ENCODE peak calls at places on chromosomes 16 and 17, in five cellular contexts. V, I, H, U and D are unnamed samples.

GRCh38 chr17:44820631-44821196 is 9.4 kb downstream of the GJC1 start:
- DNase-seq in V (no peak), I (peak), H (peak), U (peak), D (no peak)

GRCh38 chr16:60582528-60582927 is 1453.7 kb downstream of the CDH8 start:
- DNase-seq in V (no peak), I (no peak), H (no peak), U (peak), D (no peak)

GRCh38 chr17:78040561-78041400 is 82.3 kb downstream of the TNRC6C start:
- DNase-seq in V (peak), I (no peak), H (peak), U (no peak), D (no peak)

GRCh38 chr16:49529646-49530045 is 156.0 kb downstream of the C16orf78 start:
- DNase-seq in V (no peak), I (no peak), H (no peak), U (no peak), D (no peak)

GRCh38 chr17:3542410-3543088 is 15.1 kb downstream of the TRPV3 start:
- DNase-seq in V (peak), I (no peak), H (no peak), U (no peak), D (no peak)

GRCh38 chr17:77445030-77445907 is 304.5 kb downstream of the SEC14L1 start:
- DNase-seq in V (no peak), I (no peak), H (peak), U (no peak), D (no peak)

GRCh38 chr17:20116683-20117309 is 107.6 kb downstream of the SPECC1 start:
- DNase-seq in V (peak), I (peak), H (peak), U (peak), D (peak)

GRCh38 chr17:14918540-14918939 is 346.6 kb downstream of the PMP22 start:
- DNase-seq in V (no peak), I (peak), H (peak), U (peak), D (no peak)

GRCh38 chr16:32116080-32116479 is 137.0 kb upstream of the TP53TG3D start:
- DNase-seq in V (no peak), I (no peak), H (no peak), U (no peak), D (no peak)

GRCh38 chr17:82384730-82385429 is 13.3 kb downstream of the UTS2R start:
- DNase-seq in V (peak), I (peak), H (peak), U (peak), D (no peak)

GRCh38 chr16:30187556-30187865 is 4.1 kb downstream of the CORO1A start:
- DNase-seq in V (no peak), I (no peak), H (no peak), U (no peak), D (no peak)

GRCh38 chr16:89575247-89576172 is at the start of gene CPNE7:
- DNase-seq in V (no peak), I (no peak), H (no peak), U (no peak), D (no peak)

GRCh38 chr16:53545433-53545832 is 42.4 kb upstream of the AKTIP start:
- DNase-seq in V (no peak), I (no peak), H (no peak), U (no peak), D (no peak)

GRCh38 chr17:39972271-39972670 is 8.3 kb upstream of the PSMD3 start:
- DNase-seq in V (no peak), I (no peak), H (peak), U (no peak), D (no peak)

GRCh38 chr17:1031711-1032110 is 34.8 kb downstream of the TIMM22 start:
- DNase-seq in V (peak), I (peak), H (no peak), U (peak), D (peak)

GRCh38 chr17:82655523-82655922 is 7.3 kb upstream of the WDR45B start:
- DNase-seq in V (no peak), I (no peak), H (no peak), U (no peak), D (no peak)

GRCh38 chr17:44781553-44782348 is 23.0 kb downstream of the ADAM11 start:
- DNase-seq in V (peak), I (no peak), H (no peak), U (peak), D (no peak)

GRCh38 chr16:27318399-27319256 is 4.9 kb downstream of the IL4R start:
- DNase-seq in V (no peak), I (peak), H (peak), U (peak), D (no peak)

GRCh38 chr17:58231644-58232043 is 6.7 kb upstream of the LPO start:
- DNase-seq in V (no peak), I (no peak), H (peak), U (no peak), D (no peak)

GRCh38 chr17:77555741-77556291 is 402.7 kb upstream of the TNRC6C start:
- DNase-seq in V (no peak), I (no peak), H (no peak), U (no peak), D (no peak)

GRCh38 chr17:61723914-61724313 is 132.9 kb upstream of the NACA2 start:
- DNase-seq in V (no peak), I (no peak), H (no peak), U (no peak), D (no peak)

GRCh38 chr17:40265337-40265736 is 22.3 kb upstream of the CDC6 start:
- DNase-seq in V (no peak), I (no peak), H (no peak), U (peak), D (no peak)

GRCh38 chr16:6643083-6643686 is 689.5 kb upstream of the RBFOX1 start:
- DNase-seq in V (peak), I (peak), H (peak), U (peak), D (peak)

GRCh38 chr17:57534863-57535651 is 210.0 kb downstream of the CCDC182 start:
- DNase-seq in V (no peak), I (peak), H (no peak), U (peak), D (no peak)

GRCh38 chr17:28087743-28088142 is 45.3 kb downstream of the NLK start:
- DNase-seq in V (no peak), I (no peak), H (no peak), U (no peak), D (no peak)

GRCh38 chr17:81398170-81398854 is 3.1 kb downstream of the BAHCC1 start:
- DNase-seq in V (peak), I (peak), H (peak), U (peak), D (no peak)

GRCh38 chr17:73210002-73210678 is 17.3 kb downstream of the COG1 start:
- DNase-seq in V (no peak), I (peak), H (no peak), U (no peak), D (no peak)

GRCh38 chr16:49900875-49901274 is 45.0 kb upstream of the ZNF423 start:
- DNase-seq in V (no peak), I (no peak), H (no peak), U (no peak), D (no peak)

GRCh38 chr16:30346286-30346685 is 8.8 kb downstream of the CD2BP2 start:
- DNase-seq in V (no peak), I (no peak), H (no peak), U (no peak), D (no peak)

GRCh38 chr16:11439216-11439615 is 94.0 kb downstream of the RMI2 start:
- DNase-seq in V (no peak), I (no peak), H (no peak), U (no peak), D (no peak)

GRCh38 chr16:57629516-57630401 is 1.3 kb downstream of the ADGRG1 start:
- DNase-seq in V (no peak), I (no peak), H (no peak), U (no peak), D (no peak)

GRCh38 chr16:57627184-57627871 is 1.1 kb upstream of the ADGRG1 start:
- DNase-seq in V (peak), I (peak), H (peak), U (peak), D (peak)

GRCh38 chr16:57628782-57629181 is 352 bp downstream of the ADGRG1 start:
- DNase-seq in V (no peak), I (no peak), H (no peak), U (no peak), D (no peak)

GRCh38 chr16:57626420-57627170 is 1.8 kb upstream of the ADGRG1 start:
- DNase-seq in V (no peak), I (peak), H (no peak), U (no peak), D (no peak)

DNA sequence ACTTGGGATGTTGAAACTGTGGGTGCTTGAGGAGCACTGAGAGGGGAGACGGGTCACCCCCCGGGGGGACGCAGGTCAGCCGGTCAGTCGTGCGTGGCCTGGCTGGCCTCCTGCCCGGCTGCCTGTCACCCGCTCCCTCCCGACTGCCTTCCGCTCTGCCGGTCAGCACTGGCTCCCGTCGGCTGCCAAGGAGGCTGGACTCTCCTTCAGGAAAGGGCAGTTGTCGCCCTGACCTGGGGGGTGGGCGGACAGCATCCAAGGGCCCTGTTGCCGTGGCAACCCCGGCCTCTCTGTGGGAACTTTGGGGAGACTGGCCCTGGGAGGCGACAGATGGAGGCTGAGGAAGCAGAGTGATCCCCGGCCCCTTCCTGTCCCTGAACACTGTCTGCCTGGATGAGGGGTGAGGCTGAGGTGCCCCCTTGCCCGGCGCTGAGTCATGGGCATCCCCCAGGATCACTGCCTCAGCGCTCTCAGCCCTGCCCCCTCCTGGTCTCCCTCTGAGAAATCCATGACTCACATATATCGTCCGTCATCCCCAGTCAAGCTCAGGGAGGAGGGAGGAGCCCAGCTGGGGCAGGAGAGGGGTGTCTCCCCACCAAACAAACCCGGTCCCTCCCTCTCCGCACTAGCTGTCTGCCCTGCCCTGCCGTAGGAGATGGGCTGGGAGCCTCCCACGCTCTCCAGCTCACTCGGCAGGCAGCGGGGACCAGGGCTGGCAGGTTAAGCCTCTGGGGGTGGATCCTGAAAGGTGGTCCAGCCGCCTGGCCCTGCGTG is at the start of gene ADGRG1:
- DNase-seq in V (peak), I (peak), H (peak), U (peak), D (peak)
- H4K8ac ChIP-seq in V (no peak), I (peak), H (peak), U (no peak), D (peak)

GRCh38 chr16:81163671-81164070 is 67.5 kb upstream of the GCSH start:
- DNase-seq in V (no peak), I (no peak), H (no peak), U (no peak), D (no peak)
- H4K8ac ChIP-seq in V (no peak), I (no peak), H (no peak), U (no peak), D (no peak)

GRCh38 chr16:705748-706188 is at the start of gene FBXL16:
- DNase-seq in V (no peak), I (no peak), H (no peak), U (no peak), D (no peak)
- H4K8ac ChIP-seq in V (no peak), I (no peak), H (no peak), U (no peak), D (no peak)

GRCh38 chr17:50177983-50178834 is 12.4 kb downstream of the SGCA start:
- DNase-seq in V (peak), I (peak), H (peak), U (peak), D (no peak)

GRCh38 chr17:50176559-50177471 is 11.0 kb downstream of the SGCA start:
- DNase-seq in V (no peak), I (peak), H (no peak), U (peak), D (no peak)

GRCh38 chr17:50180066-50180465 is 14.3 kb downstream of the SGCA start:
- DNase-seq in V (no peak), I (no peak), H (no peak), U (no peak), D (no peak)

GRCh38 chr17:50175035-50175788 is 9.4 kb downstream of the SGCA start:
- DNase-seq in V (no peak), I (no peak), H (peak), U (no peak), D (no peak)

DNA sequence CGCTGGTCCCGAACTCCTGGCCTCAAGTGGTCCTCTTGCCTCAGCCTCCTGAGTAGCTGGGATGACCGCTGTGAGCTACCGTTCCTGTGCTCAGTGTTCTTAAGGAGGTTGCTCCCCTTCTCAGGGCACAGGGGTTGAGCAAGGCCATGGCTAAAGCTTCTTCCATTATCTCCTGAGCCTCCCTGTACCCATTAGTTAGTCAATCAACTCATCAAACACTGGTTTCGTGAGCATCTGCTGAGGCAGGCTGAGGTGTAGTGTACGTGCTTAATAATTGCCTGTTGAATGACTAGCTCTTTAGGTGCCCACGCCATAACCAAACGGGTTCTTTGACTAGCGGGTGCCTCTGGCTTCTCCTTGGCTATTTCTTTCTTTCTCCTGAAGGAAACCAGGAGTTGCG is 11.7 kb downstream of the SGCA start:
- DNase-seq in V (no peak), I (no peak), H (no peak), U (no peak), D (no peak)
- H4K8ac ChIP-seq in V (no peak), I (peak), H (peak), U (no peak), D (peak)

GRCh38 chr16:87463722-87464690 is 28.8 kb downstream of the ZCCHC14 start:
- DNase-seq in V (no peak), I (peak), H (peak), U (no peak), D (no peak)
- H4K8ac ChIP-seq in V (no peak), I (peak), H (peak), U (no peak), D (no peak)

DNA sequence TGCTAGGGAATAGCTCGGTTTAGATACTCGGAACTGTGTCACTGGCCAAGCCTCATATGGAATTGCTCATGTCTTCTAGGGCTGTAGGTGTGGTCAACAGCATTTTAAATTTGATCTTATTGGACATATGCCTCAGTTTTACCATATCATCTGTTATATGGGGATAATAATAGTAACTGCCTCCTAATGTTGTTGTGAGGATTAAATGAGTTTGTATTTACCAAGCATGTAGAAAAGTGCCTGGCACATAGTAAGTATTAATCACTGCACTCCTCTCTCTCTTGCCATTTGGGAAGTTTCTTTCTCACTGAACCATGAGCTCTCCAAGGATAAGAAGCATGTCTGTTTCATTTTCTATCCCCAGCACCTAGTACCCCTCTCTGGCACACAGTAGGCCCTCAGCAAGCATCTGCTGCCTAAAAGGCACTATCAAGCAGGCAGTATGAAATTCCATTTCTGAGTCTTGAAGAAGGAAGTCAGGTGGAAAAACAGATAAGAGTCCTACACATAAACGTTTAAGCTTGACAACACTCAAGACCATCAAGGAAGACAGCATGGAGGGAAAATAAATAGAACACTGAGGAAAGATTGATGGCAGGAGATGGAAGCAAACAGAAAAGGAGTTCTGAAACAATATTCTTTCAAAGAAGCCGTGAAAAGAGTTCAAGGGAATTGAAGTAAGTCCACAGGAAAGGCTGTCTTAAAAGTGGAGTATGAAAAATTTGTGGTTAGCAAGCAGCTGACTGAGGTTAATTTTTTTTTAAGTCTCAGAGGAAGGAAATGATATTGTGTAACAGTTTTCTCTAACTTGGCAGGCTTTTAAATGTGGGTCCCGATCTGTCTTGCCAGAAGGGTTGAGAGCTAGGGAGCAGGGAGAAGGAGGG is 2.2 kb upstream of the ATP6V0A1 start:
- DNase-seq in V (no peak), I (peak), H (peak), U (no peak), D (no peak)
- H4K8ac ChIP-seq in V (no peak), I (peak), H (peak), U (no peak), D (no peak)